ENCODE peak calls at places on chromosomes 2 and 18, in ten cellular contexts. M is glutamatergic neuron, Y is mucosa of descending colon, I is heart left ventricle, O is HFFc6, U is ovary, H is GM12865, B is HL-60, P is Calu3, W is foreskin fibroblast. R is an unnamed sample.

GRCh38 chr2:65240657-65241056 is 13.0 kb downstream of the ACTR2 start:
- DNase-seq in U (no peak), Y (no peak), I (no peak), B (no peak), P (no peak), H (no peak), O (no peak), M (no peak), W (no peak), R (no peak)

GRCh38 chr2:24214880-24215279 is 40.0 kb downstream of the FAM228A start:
- DNase-seq in I (no peak), O (no peak), B (no peak), M (no peak), Y (no peak), H (peak), P (no peak), U (no peak), W (no peak), R (no peak)

GRCh38 chr18:63107171-63107850 is 212.3 kb downstream of the BCL2 start:
- DNase-seq in M (no peak), Y (no peak), H (peak), I (no peak), P (no peak), U (no peak), O (no peak), W (no peak), B (no peak), R (no peak)

GRCh38 chr2:221153226-221153625 is 418.9 kb downstream of the EPHA4 start:
- DNase-seq in Y (no peak), P (peak), I (no peak), M (no peak), B (no peak), O (no peak), U (no peak), W (no peak), H (no peak), R (no peak)

GRCh38 chr2:202172439-202173191 is 65.8 kb downstream of the SUMO1 start:
- DNase-seq in H (peak), M (no peak), Y (no peak), U (peak), P (peak), I (no peak), W (no peak), O (no peak), B (no peak), R (no peak)

GRCh38 chr2:98560256-98560771 is 48.0 kb downstream of the COA5 start:
- DNase-seq in I (peak), Y (no peak), W (peak), M (no peak), H (peak), U (peak), B (no peak), O (peak), P (no peak), R (no peak)

GRCh38 chr18:63022429-63023022 is 297.0 kb downstream of the BCL2 start:
- DNase-seq in M (peak), Y (no peak), H (no peak), B (no peak), W (no peak), I (no peak), O (no peak), U (no peak), P (no peak), R (no peak)

GRCh38 chr2:240925576-240926515 is 19.7 kb downstream of the CROCC2 start:
- DNase-seq in I (peak), M (no peak), U (peak), W (no peak), Y (peak), H (no peak), B (no peak), O (no peak), P (peak), R (peak)

GRCh38 chr2:240143801-240144648 is 3.6 kb upstream of the OTOS start:
- DNase-seq in Y (peak), B (no peak), M (peak), O (peak), U (peak), W (peak), P (peak), H (peak), I (peak), R (peak)

GRCh38 chr2:44555700-44556099 is 194.0 kb downstream of the CAMKMT start:
- DNase-seq in I (no peak), B (no peak), Y (no peak), O (no peak), H (no peak), W (no peak), P (no peak), M (no peak), U (no peak), R (no peak)

GRCh38 chr2:149082781-149083180 is 44.3 kb downstream of the LYPD6B start:
- DNase-seq in U (no peak), H (no peak), M (no peak), B (no peak), W (no peak), P (no peak), I (no peak), O (no peak), Y (no peak), R (no peak)

GRCh38 chr18:42915240-42915791 is 200.2 kb downstream of the RIT2 start:
- DNase-seq in P (no peak), U (no peak), B (no peak), M (no peak), H (no peak), Y (no peak), W (no peak), O (no peak), I (no peak), R (no peak)

GRCh38 chr2:26696352-26696816 is 3.9 kb downstream of the KCNK3 start:
- DNase-seq in U (no peak), P (peak), Y (no peak), B (no peak), O (peak), W (peak), I (peak), H (no peak), M (no peak), R (no peak)

GRCh38 chr2:228866781-228867180 is 404.3 kb downstream of the PID1 start:
- DNase-seq in B (no peak), O (peak), W (no peak), I (no peak), H (no peak), Y (no peak), P (no peak), U (no peak), M (no peak), R (no peak)

GRCh38 chr2:38697116-38697840 is 31.4 kb downstream of the GALM start:
- DNase-seq in B (no peak), U (no peak), P (no peak), M (no peak), W (no peak), H (no peak), I (no peak), Y (no peak), O (no peak), R (no peak)

GRCh38 chr2:175690113-175690716 is 311.9 kb downstream of the LNPK start:
- DNase-seq in H (peak), O (peak), B (peak), M (no peak), W (peak), I (no peak), U (no peak), Y (no peak), P (peak), R (no peak)

GRCh38 chr2:217593732-217594131 is 409.1 kb downstream of the TNS1 start:
- DNase-seq in P (no peak), Y (no peak), H (peak), W (no peak), U (no peak), M (no peak), O (no peak), B (peak), I (no peak), R (no peak)

GRCh38 chr2:204360218-204361007 is 184.9 kb upstream of the PARD3B start:
- DNase-seq in Y (no peak), W (no peak), O (no peak), U (no peak), P (no peak), I (no peak), H (no peak), B (no peak), M (no peak), R (no peak)

GRCh38 chr2:114489143-114489542 is 46.7 kb downstream of the DPP10 start:
- DNase-seq in I (no peak), U (peak), O (no peak), W (no peak), B (no peak), M (no peak), H (no peak), P (no peak), Y (no peak), R (no peak)

GRCh38 chr2:216450784-216451183 is 38.5 kb downstream of the SMARCAL1 start:
- DNase-seq in P (no peak), B (no peak), W (no peak), O (no peak), M (no peak), I (peak), U (no peak), Y (no peak), H (no peak), R (no peak)

GRCh38 chr2:172596776-172597175 is 40.9 kb downstream of the PDK1 start:
- DNase-seq in M (no peak), B (no peak), O (no peak), I (no peak), P (no peak), U (no peak), H (peak), Y (no peak), W (no peak), R (no peak)

DNA sequence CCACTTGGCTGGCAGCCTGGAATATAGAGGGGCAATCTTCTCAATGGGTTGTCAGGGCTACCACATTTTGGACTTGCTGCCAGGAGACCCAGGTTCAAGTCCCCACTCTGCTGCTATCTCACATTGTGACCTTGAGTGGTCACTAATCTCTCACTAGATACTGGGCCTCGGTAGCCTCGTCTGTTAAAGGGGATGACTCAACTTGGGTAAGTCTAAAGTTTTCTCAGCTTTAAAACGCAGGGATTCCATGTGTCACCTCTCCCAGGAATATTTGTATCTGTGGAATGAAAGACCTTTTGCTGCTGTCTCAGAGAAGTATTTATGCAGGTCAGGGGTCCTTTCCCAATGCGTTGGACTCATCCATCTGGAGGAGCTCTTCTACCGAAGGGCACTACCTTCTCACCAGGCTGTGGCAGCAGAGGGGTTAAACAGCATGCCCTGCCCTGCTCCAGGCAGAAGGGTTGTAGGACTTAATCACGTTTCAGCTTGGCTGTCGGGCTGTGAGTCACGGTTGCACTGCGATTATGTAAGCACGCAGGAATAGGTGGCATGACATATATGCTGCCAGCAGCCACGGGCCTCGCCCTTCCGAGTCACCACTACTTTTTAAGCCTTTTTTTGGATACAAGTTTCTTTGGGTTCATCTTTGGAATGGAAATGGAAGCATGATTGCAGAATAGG is 86.5 kb downstream of the SEMA4F start:
- DNase-seq in W (peak), U (no peak), P (peak), O (peak), B (peak), M (no peak), Y (peak), H (no peak), I (peak), R (no peak)
- TF ChIP-seq CTCF in W (no peak), U (no peak), P (no peak), O (peak), B (no peak), M (no peak), Y (no peak), H (no peak), I (no peak), R (no peak)

GRCh38 chr2:213149332-213149875 is 2.0 kb downstream of the IKZF2 start:
- DNase-seq in I (no peak), O (no peak), H (peak), U (no peak), W (no peak), B (no peak), Y (no peak), M (no peak), P (no peak), R (no peak)
- TF ChIP-seq CTCF in I (peak), O (peak), H (no peak), U (no peak), W (no peak), B (no peak), Y (no peak), M (no peak), P (no peak), R (no peak)

GRCh38 chr2:18219676-18220075 is 340.8 kb downstream of the RDH14 start:
- DNase-seq in U (no peak), O (peak), W (peak), I (no peak), H (no peak), M (no peak), B (no peak), P (no peak), Y (no peak), R (no peak)
- TF ChIP-seq CTCF in U (no peak), O (peak), W (peak), I (no peak), H (no peak), M (no peak), B (no peak), P (no peak), Y (no peak), R (no peak)

GRCh38 chr2:189763908-189764661 is 1.5 kb upstream of the OSGEPL1 start:
- DNase-seq in O (peak), I (no peak), P (no peak), H (peak), U (no peak), M (no peak), B (no peak), W (peak), Y (no peak), R (no peak)

GRCh38 chr2:189762229-189762550 is 402 bp downstream of the OSGEPL1 start:
- DNase-seq in M (no peak), I (no peak), Y (no peak), W (no peak), O (no peak), H (no peak), U (no peak), P (no peak), B (no peak), R (no peak)

DNA sequence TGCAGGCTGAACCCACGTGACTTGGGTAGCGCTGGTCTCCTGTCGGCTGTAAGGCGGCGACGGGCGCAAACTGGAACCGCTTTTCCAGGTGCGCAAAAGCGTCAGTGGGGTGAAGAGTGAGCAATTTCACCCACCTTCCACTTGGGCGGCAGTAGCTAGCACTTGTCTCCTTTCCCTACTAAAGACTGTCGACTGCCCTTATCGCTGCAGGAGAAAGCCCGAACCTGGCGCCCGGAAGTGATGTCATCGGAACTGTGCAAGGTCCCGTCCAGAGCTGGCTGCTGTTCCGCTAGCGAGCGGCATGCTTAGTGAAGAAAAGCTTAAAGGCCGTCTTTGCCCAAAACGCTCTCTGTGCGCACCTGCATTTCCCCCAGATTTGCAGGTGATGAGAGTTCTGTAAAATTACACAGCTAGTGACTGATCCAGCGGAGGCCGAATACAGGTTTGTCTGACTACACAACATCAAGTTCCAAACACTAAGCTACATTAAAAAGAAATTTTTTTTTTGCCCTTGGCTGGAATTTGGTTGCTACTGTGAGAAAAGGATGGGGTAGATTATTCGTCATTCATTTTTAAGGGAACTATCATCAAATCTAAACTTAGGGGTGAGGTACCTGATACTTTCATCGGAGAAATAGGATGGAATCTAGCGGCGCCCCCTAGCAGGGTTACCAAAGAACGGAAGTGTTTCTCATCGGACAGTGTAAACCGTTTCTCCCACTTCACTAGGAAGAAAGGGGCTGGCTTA is at the start of gene OSGEPL1:
- DNase-seq in W (peak), O (peak), Y (peak), B (peak), I (peak), H (peak), M (peak), U (peak), P (peak), R (peak)
- TF ChIP-seq CTCF in W (peak), O (peak), Y (no peak), B (peak), I (peak), H (peak), M (peak), U (peak), P (peak), R (peak)

DNA sequence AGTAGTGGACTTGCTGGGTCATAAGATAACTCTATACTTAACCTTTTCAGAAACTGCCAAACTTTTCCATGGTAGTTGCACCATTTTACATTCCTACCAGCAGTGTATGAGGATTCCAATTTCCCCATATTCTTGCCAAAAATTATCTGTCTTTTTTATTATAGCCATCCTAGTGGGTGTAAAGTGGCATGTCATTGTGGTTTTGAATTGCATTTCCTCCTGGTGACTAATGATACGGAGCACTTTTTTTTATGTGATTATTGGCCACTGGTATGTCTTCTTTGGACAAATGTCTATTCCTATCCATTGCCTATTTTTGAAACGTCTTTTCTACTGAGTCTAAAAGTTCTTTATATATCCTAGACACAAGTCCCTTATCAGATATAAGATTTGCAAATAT is 44.3 kb downstream of the CACNB4 start:
- DNase-seq in O (peak), Y (no peak), W (peak), M (no peak), B (no peak), H (no peak), I (no peak), U (no peak), P (no peak), R (no peak)
- TF ChIP-seq CTCF in O (peak), Y (no peak), W (no peak), M (no peak), B (no peak), H (no peak), I (no peak), U (no peak), P (no peak), R (no peak)

DNA sequence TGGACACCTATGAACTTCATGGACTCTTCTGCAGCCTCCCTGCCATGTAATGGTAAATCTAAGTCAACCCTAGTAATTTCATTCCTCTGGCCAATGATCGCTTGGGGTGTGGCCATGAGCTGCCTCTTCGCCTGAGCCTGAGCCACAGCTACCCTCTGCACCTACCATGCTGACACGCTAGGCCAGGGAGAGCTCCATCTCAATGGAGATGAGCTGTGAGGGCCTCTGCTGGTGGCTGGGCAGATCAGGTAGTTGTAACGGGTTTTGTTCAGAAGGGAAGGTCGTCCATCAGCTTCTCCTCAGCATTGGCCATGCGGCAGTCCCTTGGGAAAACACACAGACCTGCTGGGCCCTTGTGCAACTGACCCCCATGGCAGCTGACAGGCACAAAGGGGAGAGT is 24.4 kb downstream of the MPHOSPH10 start:
- DNase-seq in B (no peak), H (peak), U (no peak), P (peak), M (peak), Y (no peak), O (no peak), W (no peak), I (no peak), R (no peak)
- TF ChIP-seq CTCF in B (peak), H (peak), U (no peak), P (no peak), M (no peak), Y (no peak), O (no peak), W (no peak), I (no peak), R (no peak)

GRCh38 chr2:46286715-46287114 is 10.5 kb upstream of the EPAS1 start:
- DNase-seq in I (no peak), M (no peak), O (no peak), B (no peak), Y (no peak), W (no peak), U (no peak), P (peak), H (no peak), R (no peak)

GRCh38 chr2:46281939-46282338 is 15.3 kb upstream of the EPAS1 start:
- DNase-seq in M (no peak), W (no peak), O (no peak), I (no peak), U (no peak), B (no peak), H (no peak), P (no peak), Y (no peak), R (no peak)

GRCh38 chr2:46283693-46284092 is 13.5 kb upstream of the EPAS1 start:
- DNase-seq in H (no peak), I (no peak), O (no peak), Y (no peak), M (no peak), B (no peak), W (no peak), U (no peak), P (no peak), R (no peak)

GRCh38 chr2:46284260-46284659 is 12.9 kb upstream of the EPAS1 start:
- DNase-seq in I (no peak), B (no peak), U (no peak), Y (no peak), O (no peak), M (no peak), H (no peak), P (no peak), W (no peak), R (no peak)

DNA sequence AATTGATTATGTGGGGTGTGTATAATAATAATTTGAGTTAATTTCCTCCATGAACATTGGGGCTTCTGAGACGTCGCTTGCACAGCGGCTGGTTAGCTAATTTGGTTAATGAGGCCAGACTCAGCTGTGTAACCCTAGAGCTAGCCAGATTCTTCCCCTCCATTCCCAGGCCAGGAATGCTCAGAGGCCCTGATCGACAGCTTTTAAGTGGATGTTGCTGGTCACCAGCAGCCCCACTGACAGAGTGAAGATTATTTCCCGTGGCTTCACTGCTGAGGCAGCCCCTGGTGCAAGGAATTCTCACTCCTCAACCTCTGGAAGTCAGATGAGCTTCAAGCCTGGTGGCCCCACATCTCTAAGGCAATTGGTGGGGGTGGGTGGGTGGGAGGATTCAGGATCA is 12.4 kb upstream of the EPAS1 start:
- DNase-seq in W (no peak), H (no peak), Y (no peak), P (no peak), B (no peak), I (no peak), M (peak), U (no peak), O (no peak), R (no peak)
- TF ChIP-seq CTCF in W (no peak), H (no peak), Y (no peak), P (no peak), B (no peak), I (no peak), M (no peak), U (no peak), O (no peak), R (no peak)

DNA sequence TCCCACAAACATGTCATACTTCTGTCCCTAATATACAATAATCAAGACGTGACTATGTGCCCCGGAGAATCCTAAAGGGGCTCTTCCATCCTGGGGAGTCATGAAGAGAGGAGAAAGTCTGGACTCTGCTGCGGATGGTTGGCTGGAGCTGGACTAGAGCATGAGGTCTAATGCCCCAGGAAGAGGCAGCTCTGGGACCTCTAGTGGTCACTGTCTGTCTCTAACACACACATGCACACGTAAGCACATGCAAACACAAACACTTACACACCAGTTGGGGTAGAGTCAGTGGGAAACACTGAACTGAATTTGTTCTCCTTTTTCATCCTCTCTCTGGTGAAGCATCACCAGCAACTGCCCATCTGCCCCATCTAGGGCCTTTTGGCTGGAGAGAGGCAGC is 271.6 kb downstream of the TDRD15 start:
- DNase-seq in U (no peak), O (no peak), I (no peak), P (no peak), M (no peak), H (peak), Y (no peak), W (no peak), B (no peak), R (no peak)
- TF ChIP-seq CTCF in U (no peak), O (no peak), I (no peak), P (peak), M (no peak), H (peak), Y (no peak), W (no peak), B (no peak), R (no peak)

R was measured in natural killer cell.